ENCODE peak calls at places on chromosomes 16 and 17, in four cellular contexts. One of them, this sample, is unnamed.

GRCh38 chr17:81839301-81839700 is 4.5 kb upstream of the PPP1R27 start:
- DNase-seq in GM13977: no peak
- DNase-seq in CD8-positive, alpha-beta T cell: no peak
- DNase-seq in mesothelial cell of epicardium: no peak
- DNase-seq in this sample: no peak

GRCh38 chr17:63086483-63087185 is 120.6 kb downstream of the TANC2 start:
- DNase-seq in GM13977: no peak
- DNase-seq in CD8-positive, alpha-beta T cell: no peak
- DNase-seq in mesothelial cell of epicardium: no peak
- DNase-seq in this sample: no peak

GRCh38 chr16:56909484-56910113 is 22.3 kb upstream of the HERPUD1 start:
- DNase-seq in mesothelial cell of epicardium: no peak
- DNase-seq in CD8-positive, alpha-beta T cell: no peak
- DNase-seq in GM13977: no peak
- DNase-seq in this sample: no peak

GRCh38 chr17:39270923-39271322 is 45.2 kb upstream of the STAC2 start:
- DNase-seq in GM13977: no peak
- DNase-seq in CD8-positive, alpha-beta T cell: no peak
- DNase-seq in mesothelial cell of epicardium: no peak
- DNase-seq in this sample: peak; percentile 38

GRCh38 chr17:54901230-54901847 is 687 bp downstream of the TOM1L1 start:
- DNase-seq in CD8-positive, alpha-beta T cell: no peak
- DNase-seq in GM13977: peak; percentile 18
- DNase-seq in mesothelial cell of epicardium: no peak
- DNase-seq in this sample: no peak

GRCh38 chr17:49494399-49494798 is 694 bp upstream of the NGFR start:
- DNase-seq in GM13977: no peak
- DNase-seq in CD8-positive, alpha-beta T cell: no peak
- DNase-seq in mesothelial cell of epicardium: no peak
- DNase-seq in this sample: no peak

GRCh38 chr17:17081304-17081940 is 39.2 kb downstream of the MPRIP start:
- DNase-seq in GM13977: no peak
- DNase-seq in CD8-positive, alpha-beta T cell: no peak
- DNase-seq in mesothelial cell of epicardium: no peak
- DNase-seq in this sample: no peak

GRCh38 chr16:85028638-85029412 is 1.2 kb downstream of the KIAA0513 start:
- DNase-seq in CD8-positive, alpha-beta T cell: peak; percentile 87
- DNase-seq in mesothelial cell of epicardium: no peak
- DNase-seq in GM13977: peak; percentile 54
- DNase-seq in this sample: peak; percentile 50

GRCh38 chr17:74779948-74780400 is 3.8 kb upstream of the NAT9 start:
- DNase-seq in GM13977: peak; percentile 52
- DNase-seq in mesothelial cell of epicardium: no peak
- DNase-seq in CD8-positive, alpha-beta T cell: peak; percentile 83
- DNase-seq in this sample: peak; percentile 69

GRCh38 chr17:64146418-64147109 is 16.6 kb upstream of the ERN1 start:
- DNase-seq in CD8-positive, alpha-beta T cell: peak; percentile 66
- DNase-seq in GM13977: peak; percentile 29
- DNase-seq in mesothelial cell of epicardium: peak; percentile 56
- DNase-seq in this sample: peak; percentile 44

GRCh38 chr17:64145460-64145750 is 15.5 kb upstream of the ERN1 start:
- DNase-seq in CD8-positive, alpha-beta T cell: no peak
- DNase-seq in mesothelial cell of epicardium: no peak
- DNase-seq in GM13977: no peak
- DNase-seq in this sample: no peak

GRCh38 chr17:64148017-64148631 is 18.2 kb upstream of the ERN1 start:
- DNase-seq in mesothelial cell of epicardium: no peak
- DNase-seq in CD8-positive, alpha-beta T cell: no peak
- DNase-seq in GM13977: no peak
- DNase-seq in this sample: no peak

GRCh38 chr17:64147110-64148016 is 17.4 kb upstream of the ERN1 start:
- DNase-seq in GM13977: no peak
- DNase-seq in mesothelial cell of epicardium: no peak
- DNase-seq in CD8-positive, alpha-beta T cell: no peak
- DNase-seq in this sample: no peak

DNA sequence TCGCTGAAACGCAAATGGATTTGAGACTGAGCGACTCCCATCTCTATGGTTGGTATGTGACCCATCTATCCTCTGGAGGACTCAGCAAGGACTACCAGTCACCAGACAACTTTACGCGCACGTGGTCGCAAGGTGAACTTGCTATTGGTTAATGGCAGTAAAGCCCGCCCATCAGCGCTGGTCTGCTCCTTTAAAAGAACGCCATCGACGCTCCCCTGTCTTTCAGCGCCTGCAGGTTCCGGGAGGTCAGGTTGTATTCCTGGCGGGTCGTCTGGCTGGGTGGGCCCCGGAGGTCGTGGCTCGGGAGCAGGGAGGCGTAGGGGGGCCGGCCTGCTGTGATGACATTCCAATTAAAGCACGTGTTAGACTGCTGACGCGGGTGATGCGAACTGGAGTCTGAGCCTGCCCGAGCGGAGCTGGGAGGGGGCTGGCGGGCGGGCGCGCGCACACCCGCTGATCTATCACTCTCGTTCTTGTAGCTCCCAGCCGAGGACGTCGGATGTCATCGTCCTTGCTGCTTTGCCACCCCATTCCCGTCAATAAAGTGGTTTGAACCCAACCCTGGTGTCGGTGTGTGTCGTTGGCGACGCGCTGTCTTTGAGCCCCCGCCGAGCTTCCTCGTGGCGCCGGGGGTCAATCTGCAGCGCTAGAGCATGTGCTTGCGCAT is 15.9 kb upstream of the ERN1 start:
- DNase-seq in GM13977: peak; percentile 96
- DNase-seq in mesothelial cell of epicardium: peak; percentile 92
- DNase-seq in CD8-positive, alpha-beta T cell: peak; percentile 98
- DNase-seq in this sample: peak; percentile 97
- TF ChIP-seq CTCF in GM13977: no peak
- TF ChIP-seq CTCF in mesothelial cell of epicardium: no peak
- TF ChIP-seq CTCF in CD8-positive, alpha-beta T cell: no peak
- TF ChIP-seq CTCF in this sample: no peak

GRCh38 chr17:28575126-28575795 is 1.4 kb downstream of the ALDOC start:
- DNase-seq in GM13977: no peak
- DNase-seq in CD8-positive, alpha-beta T cell: no peak
- DNase-seq in mesothelial cell of epicardium: no peak
- DNase-seq in this sample: no peak

GRCh38 chr17:28572294-28573099 is 1.2 kb upstream of the PIGS start:
- DNase-seq in GM13977: no peak
- DNase-seq in mesothelial cell of epicardium: no peak
- DNase-seq in CD8-positive, alpha-beta T cell: no peak
- DNase-seq in this sample: no peak

GRCh38 chr17:28573966-28574480 is 2.7 kb downstream of the ALDOC start:
- DNase-seq in mesothelial cell of epicardium: no peak
- DNase-seq in CD8-positive, alpha-beta T cell: no peak
- DNase-seq in GM13977: no peak
- DNase-seq in this sample: no peak

GRCh38 chr17:28573521-28573920 is 2.2 kb upstream of the PIGS start:
- DNase-seq in GM13977: no peak
- DNase-seq in CD8-positive, alpha-beta T cell: no peak
- DNase-seq in mesothelial cell of epicardium: no peak
- DNase-seq in this sample: no peak

GRCh38 chr17:28574536-28574935 is 2.2 kb downstream of the ALDOC start:
- DNase-seq in mesothelial cell of epicardium: no peak
- DNase-seq in GM13977: no peak
- DNase-seq in CD8-positive, alpha-beta T cell: peak; percentile 30
- DNase-seq in this sample: no peak
- TF ChIP-seq CTCF in mesothelial cell of epicardium: peak; percentile 35
- TF ChIP-seq CTCF in GM13977: no peak
- TF ChIP-seq CTCF in CD8-positive, alpha-beta T cell: no peak
- TF ChIP-seq CTCF in this sample: no peak

GRCh38 chr16:12124742-12125141 is 148.2 kb downstream of the SNX29 start:
- DNase-seq in CD8-positive, alpha-beta T cell: no peak
- DNase-seq in GM13977: no peak
- DNase-seq in mesothelial cell of epicardium: no peak
- DNase-seq in this sample: no peak
- TF ChIP-seq CTCF in CD8-positive, alpha-beta T cell: no peak
- TF ChIP-seq CTCF in GM13977: no peak
- TF ChIP-seq CTCF in mesothelial cell of epicardium: no peak
- TF ChIP-seq CTCF in this sample: no peak

DNA sequence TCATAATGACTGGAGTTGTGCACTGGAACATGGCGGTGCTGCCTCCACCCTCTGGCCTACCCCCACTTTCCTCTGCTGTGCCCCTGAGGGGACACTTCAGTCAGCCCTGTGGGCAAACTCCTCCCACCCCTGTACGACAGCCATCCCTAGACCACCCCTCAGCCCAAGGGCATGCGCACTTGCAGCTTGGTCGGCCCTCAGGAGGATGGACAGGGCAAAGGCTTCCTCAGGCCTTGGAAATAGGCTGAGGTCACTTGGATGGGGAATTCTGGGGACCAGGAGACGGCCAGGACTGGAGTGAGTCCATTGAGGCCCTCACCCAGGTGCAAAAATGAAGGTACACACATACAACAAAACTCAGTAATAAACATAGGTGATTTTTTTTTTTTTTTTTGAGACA is 41.0 kb downstream of the FZD2 start:
- DNase-seq in GM13977: no peak
- DNase-seq in CD8-positive, alpha-beta T cell: no peak
- DNase-seq in mesothelial cell of epicardium: no peak
- DNase-seq in this sample: no peak
- TF ChIP-seq CTCF in GM13977: no peak
- TF ChIP-seq CTCF in CD8-positive, alpha-beta T cell: no peak
- TF ChIP-seq CTCF in mesothelial cell of epicardium: no peak
- TF ChIP-seq CTCF in this sample: no peak

DNA sequence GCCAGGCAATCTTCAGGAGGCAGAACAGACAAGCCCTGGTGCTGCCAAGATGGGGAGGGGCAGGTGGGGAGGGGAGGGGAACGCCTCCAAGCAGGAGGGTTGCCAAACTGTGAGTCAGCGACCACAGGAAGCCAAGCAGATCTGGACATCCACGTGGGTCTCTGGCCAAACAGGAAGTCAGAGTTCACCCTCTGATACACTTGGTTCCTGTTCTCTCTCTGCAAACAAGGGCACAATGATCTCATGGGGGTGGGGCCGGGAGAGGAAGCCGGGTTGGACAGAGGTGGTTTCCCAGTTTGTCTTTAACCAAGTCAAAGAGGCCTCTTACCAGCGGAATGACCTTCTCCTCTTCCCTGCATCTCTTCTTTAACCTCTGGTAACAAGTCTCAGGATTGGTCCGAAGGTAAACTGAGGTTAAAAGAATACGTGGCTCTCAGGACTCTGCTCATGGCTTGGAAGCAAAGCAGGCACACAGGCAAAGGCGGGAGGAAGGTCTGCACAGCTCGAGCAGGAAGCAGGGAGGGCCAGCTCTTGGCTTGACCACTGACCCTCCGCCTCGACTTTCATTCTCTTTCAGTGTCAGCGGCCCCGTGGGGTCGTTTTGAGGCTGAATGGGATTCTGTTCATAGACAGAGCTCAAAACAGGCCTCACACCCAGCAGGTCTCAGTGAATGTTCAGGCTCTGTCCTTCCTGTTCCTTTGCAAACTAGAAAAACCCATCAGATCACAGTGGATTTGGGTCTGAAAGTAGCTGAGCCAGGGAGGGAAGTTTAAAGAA is 32.9 kb downstream of the TK2 start:
- DNase-seq in GM13977: peak; percentile 95
- DNase-seq in mesothelial cell of epicardium: no peak
- DNase-seq in CD8-positive, alpha-beta T cell: peak; percentile 85
- DNase-seq in this sample: peak; percentile 96
- TF ChIP-seq CTCF in GM13977: no peak
- TF ChIP-seq CTCF in mesothelial cell of epicardium: no peak
- TF ChIP-seq CTCF in CD8-positive, alpha-beta T cell: no peak
- TF ChIP-seq CTCF in this sample: no peak

GRCh38 chr16:31298340-31298739 is 38.6 kb downstream of the ITGAM start:
- DNase-seq in mesothelial cell of epicardium: no peak
- DNase-seq in CD8-positive, alpha-beta T cell: no peak
- DNase-seq in GM13977: no peak
- DNase-seq in this sample: no peak
- TF ChIP-seq CTCF in mesothelial cell of epicardium: no peak
- TF ChIP-seq CTCF in CD8-positive, alpha-beta T cell: no peak
- TF ChIP-seq CTCF in GM13977: no peak
- TF ChIP-seq CTCF in this sample: no peak

DNA sequence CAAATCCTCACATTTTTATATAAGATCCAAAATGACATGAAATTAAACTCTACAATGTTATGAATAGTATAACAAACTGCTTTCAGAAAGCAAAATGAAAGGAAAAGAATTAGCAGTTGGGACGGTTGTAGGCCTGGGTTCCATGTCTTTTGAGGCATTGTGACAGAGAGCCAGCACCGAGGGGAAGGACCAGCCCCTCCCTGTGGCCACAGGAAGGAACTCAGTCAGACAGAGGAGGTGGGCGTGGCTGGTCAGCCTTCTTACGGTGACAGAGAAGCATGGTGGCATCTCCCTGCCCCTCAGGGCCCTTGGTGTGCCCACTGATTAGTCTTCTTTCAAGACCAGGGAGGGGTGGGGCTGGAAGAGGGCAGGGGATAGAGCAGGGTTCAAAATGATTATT is 5.7 kb downstream of the ZNF319 start:
- DNase-seq in mesothelial cell of epicardium: no peak
- DNase-seq in CD8-positive, alpha-beta T cell: peak; percentile 60
- DNase-seq in GM13977: peak; percentile 62
- DNase-seq in this sample: peak; percentile 66
- TF ChIP-seq CTCF in mesothelial cell of epicardium: no peak
- TF ChIP-seq CTCF in CD8-positive, alpha-beta T cell: no peak
- TF ChIP-seq CTCF in GM13977: peak; percentile 47
- TF ChIP-seq CTCF in this sample: peak; percentile 21